ENCODE peak calls at places on chromosomes 7 and 10, in seven cellular contexts. F is CD8-positive, alpha-beta T cell; N is pancreas; W is T-helper 1 cell; A is foreskin fibroblast; X is endothelial cell; V is HuH-7. T is an unnamed sample.

GRCh38 chr10:22339761-22340361 is 5.4 kb upstream of the SPAG6 start:
- DNase-seq in F (no peak), N (no peak), W (no peak), A (no peak), X (no peak), V (no peak), T (no peak)

GRCh38 chr10:115566867-115567266 is 473.7 kb downstream of the ATRNL1 start:
- DNase-seq in F (no peak), N (no peak), W (no peak), A (no peak), X (no peak), V (peak; percentile 27), T (peak; percentile 52)

GRCh38 chr10:102610499-102610898 is 33.8 kb upstream of the TRIM8 start:
- DNase-seq in F (no peak), N (no peak), W (no peak), A (no peak), X (no peak), V (no peak), T (no peak)

GRCh38 chr10:72274730-72275350 is 1.1 kb downstream of the DDIT4 start:
- DNase-seq in F (peak; percentile 66), N (peak; percentile 76), W (peak; percentile 63), A (peak; percentile 89), X (peak; percentile 67), V (no peak), T (peak; percentile 78)

GRCh38 chr7:51246258-51247245 is 70.1 kb downstream of the COBL start:
- DNase-seq in F (no peak), N (no peak), W (no peak), A (no peak), X (no peak), V (no peak), T (peak; percentile 97)

GRCh38 chr10:19819419-19820033 is 3.3 kb downstream of the PLXDC2 start:
- DNase-seq in F (no peak), N (no peak), W (no peak), A (peak; percentile 66), X (no peak), V (peak; percentile 51), T (peak; percentile 40)

GRCh38 chr10:6353526-6353925 is 150.8 kb downstream of the PFKFB3 start:
- DNase-seq in F (no peak), N (no peak), W (no peak), A (no peak), X (no peak), V (no peak), T (no peak)

GRCh38 chr7:2527505-2528464 is 8.2 kb downstream of the LFNG start:
- DNase-seq in F (peak; percentile 43), N (peak; percentile 47), W (peak; percentile 22), A (peak; percentile 85), X (no peak), V (peak; percentile 73), T (peak; percentile 92)

GRCh38 chr10:71326464-71326881 is 7.4 kb downstream of the SLC29A3 start:
- DNase-seq in F (no peak), N (no peak), W (no peak), A (no peak), X (no peak), V (no peak), T (peak; percentile 30)

GRCh38 chr10:8584666-8585065 is 530.2 kb downstream of the GATA3 start:
- DNase-seq in F (no peak), N (no peak), W (no peak), A (no peak), X (no peak), V (no peak), T (no peak)

GRCh38 chr7:70833726-70834125 is 298.2 kb upstream of the GALNT17 start:
- DNase-seq in F (no peak), N (no peak), W (no peak), A (peak; percentile 7), X (no peak), V (no peak), T (peak; percentile 55)

GRCh38 chr10:1368772-1369171 is 312.6 kb downstream of the WDR37 start:
- DNase-seq in F (no peak), N (peak; percentile 17), W (no peak), A (no peak), X (peak; percentile 64), V (peak; percentile 84), T (peak; percentile 16)

GRCh38 chr10:132452651-132453469 is 55.9 kb downstream of the PWWP2B start:
- DNase-seq in F (peak; percentile 91), N (peak; percentile 92), W (peak; percentile 96), A (peak; percentile 81), X (peak; percentile 90), V (peak; percentile 96), T (peak; percentile 89)

GRCh38 chr7:96654630-96655188 is 54.9 kb downstream of the SEM1 start:
- DNase-seq in F (no peak), N (no peak), W (no peak), A (no peak), X (no peak), V (peak; percentile 22), T (peak; percentile 100)

GRCh38 chr7:26157520-26158105 is 5.6 kb downstream of the NFE2L3 start:
- DNase-seq in F (no peak), N (no peak), W (no peak), A (no peak), X (no peak), V (no peak), T (peak; percentile 34)

GRCh38 chr7:39291644-39292411 is 274.4 kb upstream of the YAE1 start:
- DNase-seq in F (no peak), N (no peak), W (no peak), A (no peak), X (no peak), V (peak; percentile 20), T (no peak)

GRCh38 chr7:35716038-35716803 is 21.3 kb upstream of the HERPUD2 start:
- DNase-seq in F (no peak), N (peak; percentile 30), W (no peak), A (peak; percentile 35), X (no peak), V (no peak), T (peak; percentile 59)

GRCh38 chr10:55629792-55630490 is 731.1 kb downstream of the ZWINT start:
- DNase-seq in F (no peak), N (peak; percentile 26), W (no peak), A (no peak), X (peak; percentile 66), V (peak; percentile 46), T (no peak)

GRCh38 chr7:30920584-30921539 is 9.2 kb downstream of the AQP1 start:
- DNase-seq in F (no peak), N (peak; percentile 5), W (no peak), A (peak; percentile 77), X (no peak), V (no peak), T (peak; percentile 43)

GRCh38 chr10:122213766-122214165 is 57.3 kb upstream of the BTBD16 start:
- DNase-seq in F (no peak), N (no peak), W (no peak), A (peak; percentile 27), X (no peak), V (no peak), T (no peak)

GRCh38 chr10:23530079-23530478 is 91.2 kb downstream of the OTUD1 start:
- DNase-seq in F (no peak), N (no peak), W (no peak), A (peak; percentile 14), X (no peak), V (no peak), T (no peak)

GRCh38 chr7:151611878-151612277 is 92.2 kb upstream of the RHEB start:
- DNase-seq in F (no peak), N (no peak), W (no peak), A (no peak), X (no peak), V (no peak), T (no peak)

GRCh38 chr10:24901686-24902399 is 50.6 kb downstream of the PRTFDC1 start:
- DNase-seq in F (no peak), N (peak; percentile 53), W (no peak), A (peak; percentile 97), X (no peak), V (peak; percentile 61), T (peak; percentile 12)